ENCODE peak calls at places on chromosomes 11 and 22, in ten cellular contexts. Y is Calu3; D is NT2/D1; R is aorta; J is NCI-H1092; U is activated CD4-positive, alpha-beta T cell treated with anti-CD3 and anti-CD28 coated beads, Interleukin-2, amount 10 ng/mL, durations not matched to agents 7 days and 5 days; O is iris pigment epithelial cell; V is GDM1; S is activated CD4-positive, CD25-positive, alpha-beta regulatory T cell; T is stimulated activated CD8-positive, alpha-beta memory T cell treated with anti-CD3 and anti-CD28 coated beads, Interleukin-4, amount 100 ng/mL, for 4 hours. W is an unnamed sample.

GRCh38 chr11:120773501-120774031 is 250.3 kb upstream of the TBCEL start:
- DNase-seq in V (no peak), S (no peak), U (no peak), J (no peak), T (no peak), D (no peak), O (no peak), R (no peak), Y (no peak), W (no peak)

GRCh38 chr22:46825145-46825544 is 62.7 kb downstream of the TBC1D22A start:
- DNase-seq in R (no peak), T (no peak), D (no peak), V (no peak), U (no peak), J (no peak), S (no peak), O (no peak), Y (no peak), W (no peak)

GRCh38 chr11:123454060-123454651 is 24.1 kb downstream of the GRAMD1B start:
- DNase-seq in U (peak), Y (no peak), R (no peak), D (no peak), S (no peak), J (no peak), O (peak), T (peak), V (no peak), W (no peak)

GRCh38 chr11:95451682-95452081 is 220.7 kb upstream of the SESN3 start:
- DNase-seq in U (no peak), V (no peak), D (no peak), T (no peak), J (no peak), S (no peak), O (peak), Y (no peak), R (no peak), W (no peak)

GRCh38 chr22:20440637-20441591 is 3.3 kb upstream of the SCARF2 start:
- DNase-seq in V (no peak), J (no peak), O (no peak), T (no peak), R (peak), S (no peak), Y (no peak), U (no peak), D (no peak), W (no peak)

GRCh38 chr11:121068787-121069186 is 32.3 kb upstream of the TECTA start:
- DNase-seq in S (no peak), U (no peak), V (no peak), T (no peak), J (no peak), R (no peak), D (no peak), O (no peak), Y (no peak), W (no peak)

GRCh38 chr11:103110406-103110805 is 1.2 kb downstream of the DYNC2H1 start:
- DNase-seq in S (no peak), T (no peak), V (no peak), Y (no peak), D (no peak), R (no peak), J (no peak), U (no peak), O (peak), W (no peak)

GRCh38 chr22:50399751-50400331 is 56.7 kb downstream of the PPP6R2 start:
- DNase-seq in R (peak), V (peak), D (peak), S (no peak), T (no peak), U (no peak), O (peak), J (no peak), Y (peak), W (no peak)

GRCh38 chr22:44685384-44686056 is 16.5 kb upstream of the PRR5 start:
- DNase-seq in U (peak), Y (peak), R (no peak), T (peak), D (peak), S (peak), O (peak), V (peak), J (no peak), W (no peak)